ENCODE peak calls at places on chromosomes 3 and 15, in four cellular contexts. U is neuronal stem cell, H is mesendoderm, V is H9. F is an unnamed sample.

GRCh38 chr15:84961114-84961452 is 20.6 kb upstream of the PDE8A start:
- DNase-seq in V (no peak), U (no peak), H (peak), F (peak)

GRCh38 chr3:65672876-65673815 is 365.6 kb downstream of the MAGI1 start:
- DNase-seq in H (peak), V (peak), U (peak), F (peak)

GRCh38 chr15:48230498-48230897 is 24.4 kb downstream of the SLC12A1 start:
- DNase-seq in V (no peak), H (no peak), U (no peak), F (no peak)

GRCh38 chr3:59366218-59366617 is 316.4 kb upstream of the CFAP20DC start:
- DNase-seq in U (no peak), H (no peak), V (no peak), F (no peak)

GRCh38 chr15:76460871-76461270 is 124.3 kb downstream of the ISL2 start:
- DNase-seq in V (no peak), H (no peak), U (no peak), F (peak)

GRCh38 chr15:52180196-52180835 is 10.9 kb downstream of the GNB5 start:
- DNase-seq in V (no peak), H (no peak), U (no peak), F (no peak)

GRCh38 chr3:112109313-112109712 is 23.1 kb downstream of the C3orf52 start:
- DNase-seq in U (no peak), H (no peak), V (no peak), F (no peak)

GRCh38 chr15:63462053-63462452 is 42.3 kb upstream of the USP3 start:
- DNase-seq in V (no peak), H (no peak), U (no peak), F (peak)

GRCh38 chr15:91302588-91303439 is 202.8 kb downstream of the SV2B start:
- DNase-seq in U (peak), V (peak), H (peak), F (peak)

GRCh38 chr15:80727196-80727595 is 32.1 kb downstream of the ABHD17C start:
- DNase-seq in U (no peak), V (no peak), H (peak), F (peak)

GRCh38 chr15:96276438-96277210 is 53.9 kb upstream of the NR2F2 start:
- DNase-seq in H (no peak), V (no peak), U (no peak), F (peak)

GRCh38 chr3:105835606-105836005 is 33.2 kb downstream of the CBLB start:
- DNase-seq in V (no peak), H (no peak), U (no peak), F (no peak)

GRCh38 chr15:58048261-58048660 is 17.2 kb downstream of the ALDH1A2 start:
- DNase-seq in V (no peak), U (no peak), H (no peak), F (no peak)

GRCh38 chr3:129936757-129937156 is 37.8 kb upstream of the TRH start:
- DNase-seq in V (no peak), U (peak), H (no peak), F (peak)

GRCh38 chr15:58201536-58201935 is 63.4 kb downstream of the AQP9 start:
- DNase-seq in U (no peak), H (no peak), V (no peak), F (peak)

GRCh38 chr3:12901631-12902045 is 60.3 kb upstream of the RPL32 start:
- DNase-seq in H (peak), U (no peak), V (no peak), F (no peak)

GRCh38 chr15:68383161-68384074 is 48.5 kb downstream of the ITGA11 start:
- DNase-seq in U (peak), H (peak), V (peak), F (peak)

GRCh38 chr3:111715911-111716523 is 120.9 kb upstream of the ZBED2 start:
- DNase-seq in H (peak), V (no peak), U (no peak), F (peak)

GRCh38 chr15:50028323-50028722 is 90.7 kb downstream of the ATP8B4 start:
- DNase-seq in H (peak), U (no peak), V (no peak), F (no peak)

GRCh38 chr15:95609096-95609495 is 721.4 kb upstream of the NR2F2 start:
- DNase-seq in H (no peak), U (no peak), V (no peak), F (peak)

GRCh38 chr15:38354321-38354929 is 99.5 kb upstream of the FAM98B start:
- DNase-seq in H (peak), U (peak), V (peak), F (peak)

GRCh38 chr3:144362126-144362525 is 390.5 kb downstream of the DIPK2A start:
- DNase-seq in V (no peak), U (no peak), H (no peak), F (no peak)

GRCh38 chr3:55128201-55128870 is 200.5 kb upstream of the LRTM1 start:
- DNase-seq in H (peak), V (no peak), U (peak), F (peak)

GRCh38 chr15:89448825-89449224 is 47.6 kb downstream of the RHCG start:
- DNase-seq in U (no peak), V (no peak), H (no peak), F (no peak)

GRCh38 chr3:175163686-175164085 is 304.6 kb downstream of the NAALADL2 start:
- DNase-seq in H (no peak), V (no peak), U (no peak), F (no peak)

GRCh38 chr15:77784361-77785292 is 151.9 kb upstream of the LINGO1 start:
- DNase-seq in U (no peak), H (peak), V (peak), F (no peak)

GRCh38 chr15:73900129-73900712 is 26.0 kb upstream of the LOXL1 start:
- DNase-seq in U (no peak), V (no peak), H (no peak), F (peak)

GRCh38 chr3:10437272-10437994 is 68.0 kb downstream of the ATP2B2 start:
- DNase-seq in U (no peak), V (no peak), H (no peak), F (peak)

GRCh38 chr3:143707848-143708247 is 140.4 kb downstream of the SLC9A9 start:
- DNase-seq in V (no peak), H (peak), U (no peak), F (no peak)

GRCh38 chr3:53161820-53162671 is 1.0 kb downstream of the PRKCD start:
- DNase-seq in V (peak), U (no peak), H (peak), F (peak)

GRCh38 chr3:108590443-108590842 is 921 bp downstream of the DZIP3 start:
- DNase-seq in U (no peak), H (peak), V (no peak), F (no peak)

GRCh38 chr3:36476274-36476942 is 96.1 kb downstream of the STAC start:
- DNase-seq in U (no peak), H (no peak), V (no peak), F (no peak)

GRCh38 chr3:186883686-186884058 is 41.2 kb downstream of the ADIPOQ start:
- DNase-seq in U (no peak), H (no peak), V (no peak), F (no peak)

GRCh38 chr3:193814166-193814565 is 221.2 kb downstream of the OPA1 start:
- DNase-seq in U (no peak), H (no peak), V (no peak), F (no peak)

GRCh38 chr3:193812078-193812725 is 219.2 kb downstream of the OPA1 start:
- DNase-seq in V (peak), H (peak), U (no peak), F (no peak)

GRCh38 chr3:193815246-193816027 is 222.4 kb downstream of the OPA1 start:
- DNase-seq in U (no peak), V (no peak), H (no peak), F (no peak)

GRCh38 chr3:193812791-193813505 is 219.9 kb downstream of the OPA1 start:
- DNase-seq in V (peak), U (no peak), H (peak), F (no peak)

GRCh38 chr3:193813506-193813850 is 220.5 kb downstream of the OPA1 start:
- DNase-seq in U (no peak), V (peak), H (no peak), F (no peak)
- H3K4ac ChIP-seq in U (no peak), V (no peak), H (peak), F (no peak)

DNA sequence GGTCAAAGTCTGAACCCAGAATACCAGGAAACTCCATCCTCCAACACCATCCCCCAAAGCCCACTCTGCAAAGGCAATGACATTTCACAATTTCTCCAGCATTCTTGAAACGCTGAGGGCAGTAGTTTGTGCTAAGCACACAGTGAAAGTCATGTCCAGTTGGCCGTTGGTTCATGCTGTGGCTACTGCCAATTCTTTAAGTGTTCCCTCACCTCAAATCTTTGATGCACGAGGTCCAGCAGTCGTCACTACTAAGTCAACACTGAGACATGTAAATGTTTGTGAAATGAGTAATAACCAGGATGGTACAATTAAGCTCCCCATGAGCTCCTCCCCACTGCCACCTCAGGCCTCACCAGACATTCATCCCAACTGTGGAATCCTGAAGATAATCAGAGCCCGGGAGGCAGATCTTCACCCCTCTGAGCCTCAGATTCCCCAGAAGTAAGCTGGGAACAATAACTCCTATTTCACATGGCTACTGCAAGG is 7.0 kb downstream of the SUCLG2 start:
- DNase-seq in V (no peak), U (no peak), H (no peak), F (peak)
- H3K4ac ChIP-seq in V (no peak), U (no peak), H (no peak), F (peak)

DNA sequence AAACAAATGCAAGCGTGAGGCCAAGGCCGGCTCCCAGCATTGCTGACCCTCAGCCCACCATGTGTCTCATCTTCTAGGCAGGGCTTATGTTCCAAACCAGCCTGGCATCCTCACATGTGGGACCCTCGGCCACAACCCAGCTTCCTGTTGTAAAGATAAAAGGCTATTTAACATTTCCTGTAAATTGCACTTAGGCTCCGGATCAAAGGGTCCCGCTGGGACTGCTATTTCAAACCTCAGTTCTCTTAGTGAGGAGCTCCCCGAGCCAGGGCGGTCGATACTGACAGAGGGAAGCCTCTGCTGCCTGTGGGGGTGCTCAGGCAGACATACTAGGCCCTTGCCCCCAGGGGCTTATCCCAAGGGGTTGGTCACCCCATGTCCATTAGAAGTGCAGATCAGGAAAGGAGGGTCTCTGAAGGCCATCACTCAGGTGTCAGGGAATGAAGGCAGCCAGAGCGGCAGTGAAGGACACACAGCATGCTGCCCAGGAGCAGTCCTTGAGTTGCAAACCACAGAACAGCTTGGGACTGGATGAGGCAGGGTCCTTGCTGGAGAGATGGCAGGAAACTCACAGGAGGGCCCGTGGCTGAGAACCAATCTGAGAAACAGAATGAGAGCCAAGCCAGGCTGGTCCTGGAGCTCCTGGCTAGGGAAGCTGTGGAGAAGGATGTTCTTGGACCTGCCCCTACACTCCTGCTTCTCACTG is 239.9 kb downstream of the TLE3 start:
- DNase-seq in H (peak), V (no peak), U (no peak), F (no peak)
- H3K4ac ChIP-seq in H (no peak), V (no peak), U (no peak), F (peak)

DNA sequence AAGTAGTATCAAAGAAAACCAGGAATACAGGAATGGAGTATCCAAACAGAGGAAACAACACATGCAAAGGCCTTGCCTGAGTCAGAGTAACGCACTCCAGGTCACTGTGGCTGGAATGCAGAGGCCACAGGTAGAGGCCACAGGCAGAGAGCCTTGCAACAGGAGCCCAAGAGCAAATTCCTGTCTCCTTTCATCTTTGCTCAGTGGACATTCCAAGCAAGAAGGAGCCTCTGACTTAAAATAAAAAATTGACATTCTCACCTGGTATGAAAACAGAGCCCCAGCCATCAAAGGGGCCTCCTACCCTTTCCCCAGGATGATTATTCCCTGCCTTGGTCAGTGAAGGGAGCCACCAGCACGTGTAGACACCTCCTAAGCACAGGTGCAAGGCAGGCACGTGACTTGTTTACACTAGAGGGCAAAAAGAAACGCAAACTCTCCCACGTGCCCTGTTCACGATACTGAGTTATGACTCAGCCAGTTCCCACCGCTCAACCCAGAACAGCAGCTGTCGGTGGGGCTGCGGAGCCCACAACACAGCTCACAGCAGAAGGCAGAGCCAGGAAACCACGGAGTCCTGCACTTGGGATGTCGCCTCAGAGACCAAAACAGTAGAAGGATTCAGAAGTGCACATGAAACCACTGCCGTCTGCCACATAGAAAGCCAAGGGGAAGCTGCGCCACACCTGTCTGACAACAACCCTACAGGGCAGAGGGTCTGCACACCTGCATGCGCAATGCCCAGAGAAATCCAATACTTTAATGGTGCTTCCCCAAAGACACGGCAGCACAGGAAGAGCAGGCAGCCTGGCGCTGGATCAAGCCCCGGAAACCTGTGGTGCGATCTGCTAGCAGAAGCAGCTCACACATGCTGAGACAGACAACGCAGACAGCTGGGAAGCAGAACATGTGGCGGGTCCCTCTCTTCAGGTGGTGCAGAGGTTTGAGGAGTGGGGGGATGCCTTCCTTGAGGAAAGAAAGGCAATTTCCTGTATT is 52.1 kb downstream of the ITGB5 start:
- DNase-seq in U (no peak), H (peak), V (peak), F (peak)
- H3K4ac ChIP-seq in U (no peak), H (peak), V (no peak), F (peak)

GRCh38 chr15:31358957-31359721 is 32.5 kb downstream of the KLF13 start:
- DNase-seq in H (no peak), U (no peak), V (no peak), F (no peak)

GRCh38 chr15:31360843-31361763 is 34.5 kb downstream of the KLF13 start:
- DNase-seq in U (no peak), V (no peak), H (no peak), F (no peak)

GRCh38 chr15:31358163-31358562 is 31.5 kb downstream of the KLF13 start:
- DNase-seq in U (no peak), H (no peak), V (no peak), F (no peak)

GRCh38 chr15:31360158-31360561 is 33.5 kb downstream of the KLF13 start:
- DNase-seq in V (no peak), H (no peak), U (no peak), F (no peak)

DNA sequence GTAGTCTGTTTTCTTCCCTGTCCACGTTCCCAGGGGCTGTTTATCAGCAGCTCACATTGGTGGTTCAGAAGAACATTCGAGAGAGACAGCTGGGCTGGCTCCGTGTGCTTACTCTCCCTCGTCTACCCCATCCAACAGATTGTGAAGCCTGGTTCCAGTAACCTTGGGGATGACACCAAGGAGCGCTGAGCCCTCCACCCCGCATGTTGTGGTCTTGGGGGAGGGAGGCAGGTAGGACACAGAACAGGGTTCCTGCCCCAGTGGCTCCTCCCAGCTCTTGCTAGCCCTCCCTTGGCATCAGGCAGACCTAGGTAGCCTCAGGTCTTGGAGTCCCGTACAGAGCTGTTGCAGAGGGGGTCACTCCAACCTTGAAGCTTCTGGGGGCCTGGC is 33.1 kb downstream of the KLF13 start:
- DNase-seq in H (no peak), U (no peak), V (no peak), F (no peak)
- H3K4ac ChIP-seq in H (no peak), U (no peak), V (no peak), F (no peak)

GRCh38 chr3:141241248-141242034 is 9.8 kb downstream of the PXYLP1 start:
- DNase-seq in U (no peak), V (no peak), H (no peak), F (no peak)

GRCh38 chr3:141242035-141242721 is 10.6 kb downstream of the PXYLP1 start:
- DNase-seq in U (no peak), H (no peak), V (no peak), F (no peak)

GRCh38 chr3:141237701-141238521 is 6.3 kb downstream of the PXYLP1 start:
- DNase-seq in U (no peak), H (peak), V (no peak), F (no peak)

GRCh38 chr3:141240290-141241247 is 8.9 kb downstream of the PXYLP1 start:
- DNase-seq in U (no peak), H (peak), V (no peak), F (peak)

GRCh38 chr3:141239551-141240281 is 8.1 kb downstream of the PXYLP1 start:
- DNase-seq in H (peak), U (no peak), V (no peak), F (no peak)
- H3K4ac ChIP-seq in H (no peak), U (no peak), V (no peak), F (peak)

DNA sequence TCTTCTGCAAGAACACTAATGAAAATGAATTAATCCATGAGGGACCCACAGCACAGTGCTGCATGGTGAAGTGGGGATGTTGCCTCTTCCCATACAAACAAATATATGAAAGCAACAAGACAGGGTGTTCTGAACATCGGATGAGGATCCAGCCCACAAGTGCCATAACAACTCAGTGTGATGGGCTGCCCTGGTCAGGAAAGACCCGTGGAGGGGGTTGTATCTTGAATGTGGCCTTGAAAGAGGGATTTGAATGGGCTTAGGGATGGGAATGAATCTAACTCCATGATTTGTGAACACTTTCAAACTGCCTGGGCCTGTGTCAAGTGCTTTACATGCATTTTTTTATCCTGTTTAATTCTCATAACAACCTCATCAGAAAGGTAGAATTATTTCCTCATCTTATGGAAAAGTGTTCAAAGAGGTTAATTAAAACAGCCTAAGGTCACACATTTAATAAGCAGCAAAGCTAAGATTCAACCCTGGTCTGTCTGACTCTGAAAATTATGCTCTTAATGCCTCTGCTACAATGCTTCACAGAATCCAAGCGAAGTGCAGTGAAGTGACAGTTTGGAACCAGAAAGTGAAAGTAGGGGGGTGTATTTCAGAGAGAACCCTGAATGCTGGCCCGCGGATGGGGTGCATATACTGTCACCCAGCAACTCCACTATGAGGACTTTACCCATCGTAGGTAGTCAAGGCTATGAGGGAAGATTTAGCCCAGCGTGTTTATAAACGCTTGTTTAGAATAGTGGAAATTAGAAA is 65.6 kb upstream of the HEG1 start:
- DNase-seq in U (no peak), H (no peak), V (no peak), F (no peak)
- H3K4ac ChIP-seq in U (no peak), H (no peak), V (no peak), F (peak)